ENCODE peak calls at places on chromosomes 12 and 14, in seven cellular contexts. One of them, this sample, is unnamed.

GRCh38 chr12:68791897-68792481 is 16.0 kb upstream of the MDM2 start:
- DNase-seq in non-pigmented ciliary epithelial cell: no peak
- DNase-seq in ELR: no peak
- DNase-seq in nucleus accumbens: no peak
- DNase-seq in neural progenitor cell: no peak
- DNase-seq in putamen: no peak
- DNase-seq in foreskin fibroblast: no peak
- DNase-seq in this sample: no peak

GRCh38 chr14:20138520-20138919 is at the start of gene OR4N5:
- DNase-seq in nucleus accumbens: no peak
- DNase-seq in foreskin fibroblast: no peak
- DNase-seq in putamen: no peak
- DNase-seq in non-pigmented ciliary epithelial cell: no peak
- DNase-seq in ELR: no peak
- DNase-seq in neural progenitor cell: no peak
- DNase-seq in this sample: no peak

GRCh38 chr12:110563702-110564470 is 19.2 kb downstream of the PPTC7 start:
- DNase-seq in neural progenitor cell: no peak
- DNase-seq in foreskin fibroblast: peak; percentile 74
- DNase-seq in non-pigmented ciliary epithelial cell: no peak
- DNase-seq in ELR: peak; percentile 41
- DNase-seq in nucleus accumbens: no peak
- DNase-seq in putamen: no peak
- DNase-seq in this sample: no peak

GRCh38 chr14:81679226-81679625 is 145.6 kb upstream of the SEL1L start:
- DNase-seq in nucleus accumbens: no peak
- DNase-seq in foreskin fibroblast: no peak
- DNase-seq in non-pigmented ciliary epithelial cell: no peak
- DNase-seq in ELR: no peak
- DNase-seq in putamen: no peak
- DNase-seq in neural progenitor cell: no peak
- DNase-seq in this sample: no peak

GRCh38 chr14:99382071-99382640 is 98.5 kb downstream of the SETD3 start:
- DNase-seq in ELR: no peak
- DNase-seq in neural progenitor cell: no peak
- DNase-seq in non-pigmented ciliary epithelial cell: no peak
- DNase-seq in foreskin fibroblast: no peak
- DNase-seq in nucleus accumbens: no peak
- DNase-seq in putamen: no peak
- DNase-seq in this sample: no peak

GRCh38 chr12:86729798-86730197 is 473.6 kb upstream of the MGAT4C start:
- DNase-seq in neural progenitor cell: no peak
- DNase-seq in foreskin fibroblast: no peak
- DNase-seq in putamen: no peak
- DNase-seq in non-pigmented ciliary epithelial cell: no peak
- DNase-seq in ELR: no peak
- DNase-seq in nucleus accumbens: no peak
- DNase-seq in this sample: no peak

GRCh38 chr14:104385189-104386135 is 194.1 kb upstream of the C14orf180 start:
- DNase-seq in neural progenitor cell: no peak
- DNase-seq in putamen: no peak
- DNase-seq in non-pigmented ciliary epithelial cell: no peak
- DNase-seq in nucleus accumbens: no peak
- DNase-seq in foreskin fibroblast: no peak
- DNase-seq in ELR: no peak
- DNase-seq in this sample: no peak

GRCh38 chr12:127108360-127109215 is 1158.4 kb upstream of the TMEM132C start:
- DNase-seq in putamen: peak; percentile 30
- DNase-seq in foreskin fibroblast: peak; percentile 62
- DNase-seq in non-pigmented ciliary epithelial cell: peak; percentile 18
- DNase-seq in ELR: peak; percentile 80
- DNase-seq in nucleus accumbens: peak; percentile 32
- DNase-seq in neural progenitor cell: peak; percentile 74
- DNase-seq in this sample: peak; percentile 59

GRCh38 chr12:103423061-103423473 is 72.7 kb downstream of the C12orf42 start:
- DNase-seq in non-pigmented ciliary epithelial cell: no peak
- DNase-seq in neural progenitor cell: peak; percentile 60
- DNase-seq in foreskin fibroblast: no peak
- DNase-seq in ELR: no peak
- DNase-seq in putamen: no peak
- DNase-seq in nucleus accumbens: no peak
- DNase-seq in this sample: no peak

GRCh38 chr12:76329163-76329562 is 19.1 kb downstream of the BBS10 start:
- DNase-seq in ELR: peak; percentile 91
- DNase-seq in nucleus accumbens: no peak
- DNase-seq in putamen: peak; percentile 76
- DNase-seq in neural progenitor cell: no peak
- DNase-seq in foreskin fibroblast: peak; percentile 89
- DNase-seq in non-pigmented ciliary epithelial cell: peak; percentile 85
- DNase-seq in this sample: no peak

GRCh38 chr12:110782068-110782467 is 39.4 kb upstream of the PPP1CC start:
- DNase-seq in putamen: no peak
- DNase-seq in non-pigmented ciliary epithelial cell: no peak
- DNase-seq in neural progenitor cell: no peak
- DNase-seq in nucleus accumbens: no peak
- DNase-seq in foreskin fibroblast: no peak
- DNase-seq in ELR: no peak
- DNase-seq in this sample: no peak

GRCh38 chr14:65926504-65926903 is 514.0 kb downstream of the FUT8 start:
- DNase-seq in foreskin fibroblast: no peak
- DNase-seq in putamen: no peak
- DNase-seq in non-pigmented ciliary epithelial cell: no peak
- DNase-seq in ELR: no peak
- DNase-seq in nucleus accumbens: no peak
- DNase-seq in neural progenitor cell: no peak
- DNase-seq in this sample: peak; percentile 76

GRCh38 chr14:48274826-48275225 is 599.4 kb upstream of the MDGA2 start:
- DNase-seq in ELR: no peak
- DNase-seq in putamen: peak; percentile 64
- DNase-seq in foreskin fibroblast: no peak
- DNase-seq in non-pigmented ciliary epithelial cell: no peak
- DNase-seq in neural progenitor cell: no peak
- DNase-seq in nucleus accumbens: no peak
- DNase-seq in this sample: no peak

GRCh38 chr12:49818241-49818640 is 10.0 kb downstream of the NCKAP5L start:
- DNase-seq in nucleus accumbens: no peak
- DNase-seq in putamen: no peak
- DNase-seq in ELR: no peak
- DNase-seq in foreskin fibroblast: no peak
- DNase-seq in neural progenitor cell: no peak
- DNase-seq in non-pigmented ciliary epithelial cell: no peak
- DNase-seq in this sample: no peak

GRCh38 chr12:122437656-122438121 is 15.2 kb upstream of the CLIP1 start:
- DNase-seq in neural progenitor cell: no peak
- DNase-seq in putamen: no peak
- DNase-seq in nucleus accumbens: peak; percentile 35
- DNase-seq in non-pigmented ciliary epithelial cell: no peak
- DNase-seq in ELR: peak; percentile 59
- DNase-seq in foreskin fibroblast: peak; percentile 74
- DNase-seq in this sample: no peak